ENCODE peak calls at places on chromosomes 6 and 20, in five cellular contexts. I, P, W, C and S are unnamed samples.
A peak's percentile ranks its signal among the peaks of the same experiment; 100 is the strongest.

GRCh38 chr6:53066059-53066406 is 829 bp downstream of the FBXO9 start:
- DNase-seq in C (no peak), P (no peak), I (peak; percentile 26), W (peak; percentile 35), S (peak; percentile 14)

GRCh38 chr6:65776332-65776731 is 69.3 kb upstream of the EYS start:
- DNase-seq in W (peak; percentile 74), C (no peak), I (no peak), P (no peak), S (no peak)

GRCh38 chr6:98041921-98042320 is 758.9 kb upstream of the MMS22L start:
- DNase-seq in P (no peak), W (peak; percentile 58), C (no peak), I (no peak), S (no peak)

GRCh38 chr6:136751478-136751956 is 40.8 kb downstream of the MAP3K5 start:
- DNase-seq in I (no peak), C (peak; percentile 94), W (no peak), P (no peak), S (no peak)

GRCh38 chr20:38872491-38873049 is 53.6 kb upstream of the FAM83D start:
- DNase-seq in C (no peak), W (no peak), P (no peak), I (no peak), S (no peak)

GRCh38 chr20:20448891-20449290 is 81.0 kb downstream of the INSM1 start:
- DNase-seq in C (no peak), I (no peak), W (no peak), P (no peak), S (no peak)

GRCh38 chr20:19964289-19965263 is 52.6 kb upstream of the NAA20 start:
- DNase-seq in W (no peak), P (peak; percentile 99), C (no peak), I (peak; percentile 7), S (peak; percentile 80)

GRCh38 chr6:78598966-78599365 is 268.4 kb upstream of the IRAK1BP1 start:
- DNase-seq in P (no peak), W (no peak), C (no peak), I (no peak), S (peak; percentile 3)

GRCh38 chr6:33320315-33321181 is 3.0 kb upstream of the ZBTB22 start:
- DNase-seq in W (peak; percentile 41), P (no peak), I (peak; percentile 36), C (no peak), S (no peak)

GRCh38 chr6:23633986-23634385 is 492.0 kb upstream of the NRSN1 start:
- DNase-seq in W (no peak), P (no peak), I (no peak), C (no peak), S (no peak)

GRCh38 chr6:74073896-74074295 is 377.9 kb downstream of the CD109 start:
- DNase-seq in I (no peak), C (no peak), P (no peak), W (no peak), S (no peak)

GRCh38 chr20:20405619-20406018 is 37.7 kb downstream of the INSM1 start:
- DNase-seq in W (no peak), P (no peak), C (no peak), I (no peak), S (no peak)

GRCh38 chr20:53943522-53944291 is 126.7 kb downstream of the BCAS1 start:
- DNase-seq in C (no peak), I (peak; percentile 55), W (peak; percentile 50), P (peak; percentile 34), S (no peak)

GRCh38 chr20:59706106-59706693 is 101.9 kb downstream of the PHACTR3 start:
- DNase-seq in W (no peak), P (no peak), I (no peak), C (no peak), S (no peak)

GRCh38 chr20:47680804-47681529 is 104.3 kb downstream of the SULF2 start:
- DNase-seq in C (no peak), P (peak; percentile 82), W (no peak), I (no peak), S (no peak)

GRCh38 chr20:63376283-63377250 is 15.4 kb upstream of the CHRNA4 start:
- DNase-seq in W (no peak), I (no peak), C (no peak), P (no peak), S (no peak)

GRCh38 chr6:112330071-112330876 is 16.9 kb upstream of the RFPL4B start:
- DNase-seq in C (no peak), W (no peak), P (no peak), I (no peak), S (peak; percentile 31)

GRCh38 chr6:135162678-135163439 is 18.2 kb upstream of the MYB start:
- DNase-seq in I (peak; percentile 72), C (no peak), P (peak; percentile 23), W (peak; percentile 86), S (peak; percentile 65)

GRCh38 chr6:132228894-132229293 is 172.4 kb downstream of the MOXD1 start:
- DNase-seq in P (no peak), C (no peak), I (no peak), W (no peak), S (no peak)

GRCh38 chr6:145813285-145814034 is 1.1 kb downstream of the FBXO30 start:
- DNase-seq in C (no peak), P (peak; percentile 23), I (peak; percentile 49), W (peak; percentile 44), S (peak; percentile 36)

GRCh38 chr6:11236351-11236750 is 3.9 kb upstream of the NEDD9 start:
- DNase-seq in W (no peak), P (no peak), C (peak; percentile 56), I (no peak), S (no peak)

GRCh38 chr20:10219452-10219791 is 792 bp downstream of the SNAP25 start:
- DNase-seq in W (peak; percentile 79), I (peak; percentile 57), C (no peak), P (no peak), S (peak; percentile 74)

GRCh38 chr20:3080939-3081388 is 3.6 kb downstream of the AVP start:
- DNase-seq in W (no peak), P (no peak), C (no peak), I (no peak), S (no peak)

GRCh38 chr20:59082077-59082740 is 39.6 kb upstream of the PRELID3B start:
- DNase-seq in P (peak; percentile 30), I (peak; percentile 22), W (peak; percentile 21), C (no peak), S (no peak)

GRCh38 chr6:42226251-42227143 is 8.8 kb upstream of the MRPS10 start:
- DNase-seq in I (no peak), W (no peak), P (peak; percentile 79), C (no peak), S (peak; percentile 68)

GRCh38 chr6:136525586-136526195 is 24.5 kb downstream of the MAP7 start:
- DNase-seq in W (no peak), P (no peak), C (no peak), I (no peak), S (no peak)

GRCh38 chr20:31706607-31707257 is 15.9 kb downstream of the BCL2L1 start:
- DNase-seq in P (peak; percentile 97), I (peak; percentile 86), C (no peak), W (no peak), S (peak; percentile 89)

GRCh38 chr6:137853569-137854213 is 13.4 kb upstream of the TNFAIP3 start:
- DNase-seq in W (no peak), C (no peak), I (no peak), P (no peak), S (no peak)

GRCh38 chr20:33859157-33859695 is 48.1 kb downstream of the CHMP4B start:
- DNase-seq in I (no peak), W (no peak), P (peak; percentile 37), C (no peak), S (no peak)

GRCh38 chr6:93801101-93801847 is 381.9 kb upstream of the EPHA7 start:
- DNase-seq in I (no peak), P (no peak), C (no peak), W (peak; percentile 77), S (no peak)
- TF ChIP-seq JUNB in I (no peak), P (no peak), C (no peak), W (no peak), S (no peak)

GRCh38 chr6:36249010-36249409 is 20.9 kb upstream of the PNPLA1 start:
- DNase-seq in P (peak; percentile 34), I (no peak), C (no peak), W (no peak), S (no peak)

GRCh38 chr6:36245572-36246031 is 24.3 kb upstream of the PNPLA1 start:
- DNase-seq in I (peak; percentile 49), C (no peak), W (peak; percentile 77), P (no peak), S (no peak)

GRCh38 chr6:36249536-36249935 is 20.3 kb upstream of the PNPLA1 start:
- DNase-seq in W (no peak), I (no peak), P (no peak), C (no peak), S (no peak)

GRCh38 chr6:36246511-36247268 is 23.2 kb upstream of the PNPLA1 start:
- DNase-seq in P (no peak), C (no peak), I (no peak), W (no peak), S (no peak)

GRCh38 chr6:36247691-36248090 is 22.2 kb upstream of the PNPLA1 start:
- DNase-seq in I (no peak), W (no peak), C (no peak), P (no peak), S (no peak)
- TF ChIP-seq JUNB in I (no peak), W (no peak), C (no peak), P (no peak), S (no peak)

GRCh38 chr20:11905460-11906150 is 12.1 kb upstream of the BTBD3 start:
- DNase-seq in C (no peak), I (no peak), P (no peak), W (no peak), S (no peak)

GRCh38 chr20:11912013-11912663 is 5.6 kb upstream of the BTBD3 start:
- DNase-seq in I (peak; percentile 9), C (no peak), W (peak; percentile 29), P (peak; percentile 30), S (peak; percentile 24)

GRCh38 chr20:11912664-11913415 is 4.9 kb upstream of the BTBD3 start:
- DNase-seq in W (no peak), I (no peak), P (no peak), C (no peak), S (no peak)

GRCh38 chr20:11906626-11907480 is 10.8 kb upstream of the BTBD3 start:
- DNase-seq in P (no peak), C (no peak), I (no peak), W (no peak), S (no peak)

DNA sequence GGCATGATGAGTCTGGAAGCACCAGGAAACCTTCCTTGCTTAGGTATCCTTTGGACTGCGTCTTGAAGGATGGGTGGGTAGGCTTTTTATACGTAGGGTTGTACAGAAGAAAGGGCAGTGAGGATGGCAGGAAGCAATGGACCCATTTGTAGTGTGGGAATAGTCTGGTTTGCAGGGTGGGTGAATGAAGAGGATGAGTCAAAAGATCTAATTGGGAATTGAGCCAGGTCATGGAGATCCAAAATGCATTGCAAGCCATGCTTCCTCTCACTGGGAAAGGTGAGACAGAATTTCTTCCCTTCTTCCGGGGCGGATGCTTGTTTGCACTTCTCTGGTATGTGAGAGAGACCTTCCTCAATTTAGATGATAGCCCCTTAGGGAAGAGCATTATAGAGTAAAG is 10.1 kb upstream of the BTBD3 start:
- DNase-seq in C (no peak), P (no peak), W (no peak), I (no peak), S (no peak)
- TF ChIP-seq JUNB in C (no peak), P (no peak), W (no peak), I (no peak), S (no peak)

GRCh38 chr6:17159240-17159639 is 57.4 kb downstream of the STMND1 start:
- DNase-seq in I (no peak), C (no peak), P (peak; percentile 83), W (no peak), S (peak; percentile 26)
- TF ChIP-seq JUNB in I (no peak), C (no peak), P (no peak), W (no peak), S (no peak)